ENCODE peak calls at places on chromosome 2, in six cellular contexts. F, U, Y, B, T and H are unnamed samples.

GRCh38 chr2:163737169-163737439 is 1.3 kb upstream of the FIGN start:
- DNase-seq in F (no peak), U (peak; percentile 33), Y (no peak), B (no peak), T (no peak), H (no peak)

GRCh38 chr2:196601430-196602306 is 37.8 kb upstream of the CCDC150 start:
- DNase-seq in F (peak; percentile 76), U (peak; percentile 60), Y (peak; percentile 99), B (peak; percentile 98), T (no peak), H (no peak)

GRCh38 chr2:212360068-212360460 is 178.5 kb downstream of the ERBB4 start:
- DNase-seq in F (no peak), U (no peak), Y (no peak), B (no peak), T (no peak), H (no peak)

GRCh38 chr2:219987830-219988229 is 360.4 kb downstream of the SLC4A3 start:
- DNase-seq in F (no peak), U (peak; percentile 46), Y (peak; percentile 98), B (peak; percentile 78), T (no peak), H (no peak)

GRCh38 chr2:46689993-46690392 is 210.6 kb downstream of the TMEM247 start:
- DNase-seq in F (no peak), U (no peak), Y (peak; percentile 59), B (peak; percentile 64), T (no peak), H (no peak)

GRCh38 chr2:131034122-131035051 is 58.9 kb downstream of the FAM168B start:
- DNase-seq in F (no peak), U (no peak), Y (peak; percentile 19), B (peak; percentile 28), T (peak; percentile 28), H (no peak)

GRCh38 chr2:176729706-176730569 is 460.7 kb downstream of the MTX2 start:
- DNase-seq in F (peak; percentile 64), U (no peak), Y (no peak), B (no peak), T (no peak), H (no peak)

GRCh38 chr2:145764631-145765030 is 1244.7 kb upstream of the ZEB2 start:
- DNase-seq in F (peak; percentile 36), U (no peak), Y (no peak), B (no peak), T (no peak), H (no peak)

GRCh38 chr2:73291461-73292315 is 1.7 kb downstream of the EGR4 start:
- DNase-seq in F (no peak), U (no peak), Y (no peak), B (no peak), T (no peak), H (no peak)

GRCh38 chr2:46230115-46230571 is 67.1 kb upstream of the EPAS1 start:
- DNase-seq in F (no peak), U (peak; percentile 85), Y (no peak), B (no peak), T (peak; percentile 61), H (no peak)

GRCh38 chr2:215368493-215368809 is 56.6 kb downstream of the ATIC start:
- DNase-seq in F (no peak), U (no peak), Y (no peak), B (no peak), T (no peak), H (no peak)

GRCh38 chr2:20514596-20515269 is 67.9 kb downstream of the RHOB start:
- DNase-seq in F (no peak), U (peak; percentile 95), Y (peak; percentile 97), B (peak; percentile 97), T (peak; percentile 63), H (no peak)

GRCh38 chr2:144143294-144144092 is 376.4 kb downstream of the ZEB2 start:
- DNase-seq in F (no peak), U (no peak), Y (no peak), B (no peak), T (no peak), H (no peak)

GRCh38 chr2:44955593-44956449 is 14.3 kb downstream of the SIX3 start:
- DNase-seq in F (peak; percentile 72), U (peak; percentile 75), Y (peak; percentile 66), B (peak; percentile 65), T (peak; percentile 65), H (peak; percentile 52)

GRCh38 chr2:238285653-238286082 is 2.7 kb downstream of the PER2 start:
- DNase-seq in F (peak; percentile 66), U (no peak), Y (peak; percentile 99), B (peak; percentile 91), T (peak; percentile 85), H (no peak)

GRCh38 chr2:5021148-5021547 is 671.0 kb upstream of the SOX11 start:
- DNase-seq in F (no peak), U (no peak), Y (no peak), B (no peak), T (no peak), H (no peak)

GRCh38 chr2:26333286-26333685 is 12.7 kb upstream of the SELENOI start:
- DNase-seq in F (no peak), U (peak; percentile 45), Y (no peak), B (no peak), T (no peak), H (no peak)

GRCh38 chr2:127580167-127581049 is 44.9 kb downstream of the MYO7B start:
- DNase-seq in F (no peak), U (no peak), Y (no peak), B (no peak), T (no peak), H (no peak)

GRCh38 chr2:240640939-240641338 is 15.7 kb downstream of the GPR35 start:
- DNase-seq in F (peak; percentile 18), U (peak; percentile 24), Y (no peak), B (peak; percentile 21), T (peak; percentile 35), H (no peak)

GRCh38 chr2:26591619-26592505 is 49.3 kb downstream of the CIB4 start:
- DNase-seq in F (no peak), U (no peak), Y (no peak), B (no peak), T (no peak), H (no peak)

GRCh38 chr2:239143858-239144712 is 256.7 kb downstream of the HDAC4 start:
- DNase-seq in F (no peak), U (peak; percentile 44), Y (peak; percentile 57), B (peak; percentile 35), T (no peak), H (no peak)

GRCh38 chr2:48600204-48600813 is 17.3 kb upstream of the GTF2A1L start:
- DNase-seq in F (no peak), U (peak; percentile 56), Y (peak; percentile 47), B (peak; percentile 49), T (no peak), H (no peak)

GRCh38 chr2:188416367-188416766 is 124.7 kb downstream of the GULP1 start:
- DNase-seq in F (no peak), U (peak; percentile 45), Y (no peak), B (no peak), T (no peak), H (no peak)

GRCh38 chr2:150076281-150076680 is 411.2 kb downstream of the RND3 start:
- DNase-seq in F (no peak), U (no peak), Y (peak; percentile 74), B (peak; percentile 61), T (no peak), H (no peak)

GRCh38 chr2:181471783-181472182 is 14.6 kb downstream of the ITGA4 start:
- DNase-seq in F (no peak), U (no peak), Y (peak; percentile 47), B (no peak), T (no peak), H (no peak)